ENCODE peak calls at places on chromosomes 13 and 19, in four cellular contexts. W is AG10803, B is neural crest cell, H is MCF 10A. O is an unnamed sample.

GRCh38 chr19:54654447-54655321 is 8.1 kb upstream of the LILRB4 start:
- DNase-seq in W (no peak), B (no peak), H (no peak), O (no peak)

GRCh38 chr19:7647156-7647555 is 10.2 kb downstream of the STXBP2 start:
- DNase-seq in W (no peak), B (no peak), H (no peak), O (no peak)

GRCh38 chr13:59771272-59771671 is 392.5 kb downstream of the DIAPH3 start:
- DNase-seq in W (peak), B (no peak), H (no peak), O (no peak)

GRCh38 chr13:50080158-50080855 is 65.1 kb downstream of the KCNRG start:
- DNase-seq in W (peak), B (peak), H (peak), O (peak)

GRCh38 chr19:48685583-48685982 is 10.2 kb upstream of the FUT2 start:
- DNase-seq in W (no peak), B (no peak), H (peak), O (peak)

GRCh38 chr13:53151692-53152421 is 123.2 kb downstream of the OLFM4 start:
- DNase-seq in W (peak), B (peak), H (peak), O (peak)

GRCh38 chr13:99729745-99730144 is 228.5 kb downstream of the TM9SF2 start:
- DNase-seq in W (no peak), B (no peak), H (no peak), O (no peak)

GRCh38 chr19:4972509-4973230 is 3.8 kb downstream of the KDM4B start:
- DNase-seq in W (peak), B (no peak), H (peak), O (peak)

GRCh38 chr19:41299755-41300089 is 10.2 kb upstream of the CCDC97 start:
- DNase-seq in W (peak), B (no peak), H (peak), O (no peak)

GRCh38 chr13:51626749-51627148 is 42.5 kb downstream of the WDFY2 start:
- DNase-seq in W (no peak), B (no peak), H (no peak), O (no peak)

GRCh38 chr13:109744512-109745051 is 41.8 kb downstream of the IRS2 start:
- DNase-seq in W (no peak), B (no peak), H (peak), O (no peak)

GRCh38 chr13:84745051-84745551 is 862.8 kb upstream of the SLITRK1 start:
- DNase-seq in W (no peak), B (no peak), H (no peak), O (no peak)

GRCh38 chr13:79404985-79405384 is 1.1 kb downstream of the RBM26 start:
- DNase-seq in W (no peak), B (no peak), H (peak), O (peak)

GRCh38 chr19:54662730-54663129 is at the start of gene LILRB4:
- DNase-seq in W (no peak), B (no peak), H (no peak), O (no peak)

GRCh38 chr13:43227721-43228120 is 204.3 kb downstream of the DNAJC15 start:
- DNase-seq in W (no peak), B (no peak), H (peak), O (peak)

GRCh38 chr13:53073711-53074110 is 45.1 kb downstream of the OLFM4 start:
- DNase-seq in W (no peak), B (no peak), H (no peak), O (no peak)

GRCh38 chr19:33134571-33135041 is 2.7 kb downstream of the WDR88 start:
- DNase-seq in W (no peak), B (no peak), H (no peak), O (no peak)

GRCh38 chr19:33133438-33134031 is 1.6 kb downstream of the WDR88 start:
- DNase-seq in W (peak), B (no peak), H (no peak), O (no peak)

GRCh38 chr19:33132021-33132420 is at the start of gene WDR88:
- DNase-seq in W (no peak), B (no peak), H (no peak), O (no peak)

GRCh38 chr19:33130433-33130832 is 1.5 kb upstream of the WDR88 start:
- DNase-seq in W (no peak), B (no peak), H (no peak), O (no peak)

GRCh38 chr19:33132425-33132824 is 511 bp downstream of the WDR88 start:
- DNase-seq in W (no peak), B (no peak), H (no peak), O (no peak)
- TF ChIP-seq CTCF in W (peak), B (peak), H (peak), O (peak)

GRCh38 chr19:13152854-13153626 is 2.8 kb downstream of the IER2 start:
- DNase-seq in W (peak), B (peak), H (peak), O (peak)
- TF ChIP-seq CTCF in W (peak), B (peak), H (no peak), O (peak)

GRCh38 chr19:38899447-38900219 is at the start of the genes NFKBIB and SIRT2:
- DNase-seq in W (peak), B (peak), H (peak), O (peak)
- TF ChIP-seq CTCF in W (no peak), B (no peak), H (no peak), O (no peak)

DNA sequence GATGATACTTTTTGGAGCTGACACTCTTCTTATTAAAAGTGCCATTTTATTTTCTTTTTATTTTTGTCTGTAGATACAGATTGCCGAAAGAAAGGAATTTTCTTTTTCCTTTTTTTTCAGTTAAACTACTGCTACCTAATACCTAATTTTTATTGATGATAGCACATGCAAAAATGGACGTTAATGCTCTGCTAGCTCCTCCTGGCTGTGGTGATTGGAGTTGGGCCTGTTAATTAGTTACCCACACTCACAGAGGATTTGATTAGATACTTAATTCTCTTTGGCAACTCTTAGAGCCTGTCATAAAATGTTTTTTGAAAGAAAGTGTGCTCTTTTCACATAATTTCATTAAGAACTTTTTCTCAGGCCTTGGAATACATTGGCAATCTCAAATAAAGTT is 366.8 kb downstream of the DCT start:
- DNase-seq in W (no peak), B (no peak), H (no peak), O (no peak)
- TF ChIP-seq CTCF in W (no peak), B (no peak), H (no peak), O (no peak)

DNA sequence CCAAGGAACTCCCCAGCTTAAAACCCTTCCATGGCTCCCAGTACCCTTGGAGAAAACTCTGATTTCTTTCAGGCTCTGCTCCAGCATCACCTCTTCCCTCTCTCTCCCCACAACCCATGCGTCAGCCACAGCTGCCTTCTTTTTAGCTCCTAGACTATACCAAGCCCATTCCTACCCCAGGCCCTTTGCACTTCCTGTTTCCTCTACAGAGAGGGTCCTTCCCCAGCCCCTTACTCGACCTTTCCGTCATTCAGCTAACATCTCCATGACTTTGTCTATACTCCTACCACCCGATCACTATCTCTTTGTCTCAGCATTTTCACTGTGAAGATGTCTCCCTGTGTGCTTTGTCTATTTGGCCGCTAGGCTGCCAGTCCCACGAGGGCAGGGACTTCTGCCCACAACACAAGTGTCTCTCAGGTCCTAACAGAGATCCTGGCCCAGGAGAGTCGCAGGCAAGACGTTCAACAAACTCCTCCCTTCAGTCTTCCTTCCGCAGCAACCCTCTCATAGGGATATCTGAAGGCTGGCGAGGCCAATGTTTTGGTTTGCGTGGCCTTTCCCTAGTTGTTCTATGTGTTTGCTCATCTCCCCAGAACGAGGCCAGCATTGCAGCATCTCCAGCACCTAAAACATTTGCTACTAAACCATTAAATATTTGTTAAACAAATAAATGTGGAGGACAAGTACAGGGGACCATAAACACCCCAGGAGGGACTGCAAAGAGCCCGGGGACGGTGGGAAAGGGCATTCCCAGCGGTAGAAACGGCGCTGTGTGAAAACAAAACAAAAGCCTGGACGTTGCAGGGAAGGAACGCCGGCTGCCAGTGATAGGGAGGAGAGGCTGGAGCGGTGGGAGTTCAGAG is 816 bp downstream of the CCNP start:
- DNase-seq in W (peak), B (no peak), H (no peak), O (peak)
- TF ChIP-seq CTCF in W (peak), B (no peak), H (no peak), O (no peak)

DNA sequence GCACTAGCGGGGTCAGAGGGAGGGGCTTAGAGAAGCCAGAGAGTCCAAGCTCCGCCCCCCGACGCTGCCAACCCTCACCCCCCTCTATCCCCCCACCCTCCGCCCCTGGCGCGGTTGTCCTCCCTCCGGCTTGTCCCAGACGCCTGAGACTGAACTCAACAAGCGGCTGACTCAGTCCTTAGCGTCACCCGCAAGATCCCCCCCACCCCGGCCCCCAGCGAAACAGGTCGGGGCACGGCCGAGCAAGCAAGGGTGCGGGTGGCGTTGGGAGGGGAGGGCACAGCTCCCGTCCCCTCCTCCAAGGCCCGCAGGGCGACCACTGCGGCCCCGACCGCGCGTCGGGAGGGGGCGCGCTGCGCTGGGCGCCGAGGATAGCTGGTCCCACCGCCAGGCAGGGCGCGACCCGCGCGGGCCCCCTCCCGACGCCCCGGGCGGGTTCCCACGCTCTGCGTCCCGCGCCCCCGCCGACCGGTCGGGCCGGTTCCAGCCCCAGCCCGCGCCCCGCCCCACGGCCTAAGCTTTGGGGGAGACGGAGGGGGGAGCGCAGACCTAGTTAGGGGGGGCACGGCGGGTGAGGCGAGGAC is 5.3 kb downstream of the NOTCH3 start:
- DNase-seq in W (peak), B (peak), H (peak), O (peak)
- TF ChIP-seq CTCF in W (no peak), B (peak), H (no peak), O (peak)

DNA sequence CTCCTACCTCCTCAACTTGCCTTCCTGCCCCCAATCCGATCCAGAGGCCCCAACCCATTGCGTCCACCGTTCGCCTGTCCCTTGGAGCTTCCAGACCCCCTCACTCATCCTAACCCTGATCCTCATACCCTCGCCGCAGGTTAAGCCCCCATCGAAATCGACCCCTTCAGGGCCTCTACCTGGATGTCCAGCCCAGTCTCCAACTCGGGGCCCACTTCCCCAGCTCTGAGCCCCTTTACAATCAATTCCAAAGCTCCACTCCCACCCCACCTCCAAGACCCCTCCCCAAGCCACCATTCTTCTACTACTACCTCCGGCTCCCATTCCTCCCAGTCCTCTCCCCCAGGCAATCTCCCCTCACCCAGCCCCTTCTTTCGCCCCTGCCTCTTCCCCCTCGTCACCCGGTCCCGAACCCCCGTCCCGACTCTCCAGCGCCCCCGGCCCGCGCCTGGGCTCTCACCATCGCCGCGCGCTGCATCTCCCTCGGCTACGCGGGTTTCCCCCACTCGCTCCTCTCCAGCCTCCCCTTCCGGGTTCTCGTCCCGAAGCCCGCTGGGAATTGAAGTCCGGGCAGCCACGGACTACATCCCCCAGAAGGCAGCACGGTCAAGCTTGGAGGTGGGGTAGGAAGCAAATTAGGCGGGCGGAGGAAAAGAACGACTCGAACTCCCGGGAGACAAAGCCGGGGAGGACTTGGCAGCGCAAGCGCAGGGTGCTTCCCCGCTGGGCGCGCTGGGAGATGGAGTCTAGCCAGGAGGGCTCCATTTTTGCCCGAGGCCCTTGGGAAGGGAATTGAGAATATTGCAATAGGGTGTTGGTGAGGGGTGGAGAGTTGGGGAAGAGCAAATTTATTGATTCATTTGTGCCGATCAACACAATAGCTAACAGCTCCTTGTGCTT is at the start of gene FBXO46:
- DNase-seq in W (peak), B (peak), H (peak), O (peak)
- TF ChIP-seq CTCF in W (peak), B (no peak), H (no peak), O (peak)

DNA sequence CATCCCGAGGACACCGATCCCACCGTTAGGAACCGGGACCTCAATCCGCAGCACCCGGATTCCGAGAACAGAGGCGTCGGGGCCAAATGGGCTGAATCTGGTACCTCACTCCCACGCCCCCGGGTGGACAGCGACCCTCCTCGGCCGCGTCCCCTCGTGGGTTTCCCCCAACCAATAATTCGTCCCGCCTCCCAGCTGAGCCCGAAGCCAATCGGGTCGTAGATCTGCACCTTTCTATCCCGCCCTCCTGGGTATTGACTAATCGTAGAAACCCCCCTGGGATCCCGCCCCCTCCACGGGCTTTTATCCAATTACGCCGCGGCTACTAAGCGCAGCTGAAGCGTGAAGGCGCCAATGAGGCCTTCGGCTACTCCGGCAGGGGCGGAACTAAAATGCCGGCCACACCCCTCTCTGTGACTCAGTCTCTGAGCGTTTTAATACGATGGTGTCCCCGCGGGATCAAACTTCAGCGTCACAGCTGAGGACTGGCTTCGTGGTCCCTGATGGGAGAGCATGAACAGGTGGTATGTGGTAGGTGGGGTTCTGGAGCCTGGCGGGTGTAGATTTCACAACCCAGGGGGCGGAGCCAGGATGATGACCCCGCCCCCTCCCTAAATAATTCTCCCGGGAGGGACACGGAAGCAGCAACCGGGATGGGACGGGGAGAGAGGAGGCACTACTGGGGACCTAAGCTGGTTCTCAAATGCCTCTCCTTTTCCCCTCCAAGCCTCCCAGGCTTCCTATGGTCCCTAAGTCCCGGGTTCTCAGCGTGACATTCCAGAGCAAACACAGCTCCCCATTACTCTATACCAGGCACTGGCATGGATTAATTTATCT is at the start of the genes CCDC159 and TMEM205:
- DNase-seq in W (peak), B (peak), H (peak), O (peak)
- TF ChIP-seq CTCF in W (no peak), B (no peak), H (no peak), O (no peak)